ENCODE peak calls at places on chromosomes 4 and X, in eight cellular contexts. T, D, E, O, S, X, P and H are unnamed samples.

GRCh38 chr4:73142995-73143547 is 73.6 kb upstream of the COX18 start:
- DNase-seq in T (no peak), D (no peak), E (no peak), O (no peak), S (no peak), X (no peak), P (no peak), H (no peak)

GRCh38 chr4:7831330-7831729 is 108.3 kb downstream of the AFAP1 start:
- DNase-seq in T (no peak), D (peak; percentile 97), E (peak; percentile 65), O (peak; percentile 78), S (no peak), X (no peak), P (no peak), H (peak; percentile 96)

GRCh38 chr4:29708473-29708872 is 1011.7 kb upstream of the PCDH7 start:
- DNase-seq in T (peak; percentile 8), D (peak; percentile 88), E (no peak), O (peak; percentile 2), S (no peak), X (no peak), P (no peak), H (peak; percentile 34)

GRCh38 chrX:37912286-37912685 is 64.9 kb upstream of the DYNLT3 start:
- DNase-seq in T (peak; percentile 75), D (no peak), E (peak; percentile 46), O (peak; percentile 2), S (no peak), X (no peak), P (no peak), H (peak; percentile 88)

GRCh38 chrX:150546711-150547153 is 21.7 kb upstream of the MTM1 start:
- DNase-seq in T (no peak), D (no peak), E (peak; percentile 11), O (peak; percentile 30), S (no peak), X (no peak), P (no peak), H (no peak)

GRCh38 chr4:120864969-120865368 is 57.6 kb downstream of the PRDM5 start:
- DNase-seq in T (no peak), D (no peak), E (no peak), O (no peak), S (no peak), X (no peak), P (no peak), H (no peak)

GRCh38 chr4:159382875-159383568 is 280.1 kb downstream of the RAPGEF2 start:
- DNase-seq in T (no peak), D (no peak), E (no peak), O (peak; percentile 25), S (no peak), X (no peak), P (no peak), H (no peak)

GRCh38 chrX:2703991-2704369 is 12.9 kb downstream of the CD99 start:
- DNase-seq in T (peak; percentile 84), D (no peak), E (peak; percentile 76), O (peak; percentile 65), S (no peak), X (no peak), P (no peak), H (peak; percentile 36)

GRCh38 chr4:106421441-106422296 is 53.1 kb upstream of the GIMD1 start:
- DNase-seq in T (peak; percentile 24), D (peak; percentile 12), E (peak; percentile 60), O (peak; percentile 36), S (no peak), X (no peak), P (no peak), H (no peak)

GRCh38 chr4:173656898-173657297 is 126.9 kb upstream of the HAND2 start:
- DNase-seq in T (no peak), D (no peak), E (no peak), O (no peak), S (no peak), X (no peak), P (no peak), H (no peak)

GRCh38 chrX:107396235-107396634 is 53.2 kb upstream of the FRMPD3 start:
- DNase-seq in T (no peak), D (no peak), E (no peak), O (no peak), S (no peak), X (no peak), P (no peak), H (no peak)
- H3K4me3 ChIP-seq in T (no peak overlapping the region), D (no peak overlapping the region), E (no peak overlapping the region), O (no peak overlapping the region), S (no peak overlapping the region), X (no peak overlapping the region), P (no peak overlapping the region), H (no peak overlapping the region)

DNA sequence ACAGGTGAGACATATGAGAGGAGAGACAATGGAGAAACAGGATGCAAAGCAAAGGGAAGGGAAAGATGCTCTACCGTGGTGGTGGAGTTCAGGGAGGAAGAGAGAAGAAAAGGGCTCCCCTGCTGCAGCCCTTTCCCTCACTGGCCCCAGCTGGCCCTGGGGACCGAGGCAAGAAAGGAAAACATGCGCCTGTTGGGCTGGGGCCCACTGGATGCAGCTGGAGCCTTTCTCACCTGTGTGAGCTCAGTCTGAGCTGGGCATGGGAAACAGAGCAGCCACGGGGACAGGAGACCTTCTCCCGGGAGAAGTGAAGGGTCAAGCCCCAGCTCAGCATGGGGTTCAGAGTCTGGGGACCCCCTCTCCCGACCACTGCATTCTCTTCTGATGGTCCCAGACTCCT is 11.9 kb downstream of the NXF3 start:
- DNase-seq in T (no peak), D (no peak), E (no peak), O (no peak), S (no peak), X (no peak), P (no peak), H (no peak)
- TF ChIP-seq CTCF in T (no peak), D (no peak), E (no peak), O (no peak), S (no peak), X (no peak), P (no peak), H (no peak)

DNA sequence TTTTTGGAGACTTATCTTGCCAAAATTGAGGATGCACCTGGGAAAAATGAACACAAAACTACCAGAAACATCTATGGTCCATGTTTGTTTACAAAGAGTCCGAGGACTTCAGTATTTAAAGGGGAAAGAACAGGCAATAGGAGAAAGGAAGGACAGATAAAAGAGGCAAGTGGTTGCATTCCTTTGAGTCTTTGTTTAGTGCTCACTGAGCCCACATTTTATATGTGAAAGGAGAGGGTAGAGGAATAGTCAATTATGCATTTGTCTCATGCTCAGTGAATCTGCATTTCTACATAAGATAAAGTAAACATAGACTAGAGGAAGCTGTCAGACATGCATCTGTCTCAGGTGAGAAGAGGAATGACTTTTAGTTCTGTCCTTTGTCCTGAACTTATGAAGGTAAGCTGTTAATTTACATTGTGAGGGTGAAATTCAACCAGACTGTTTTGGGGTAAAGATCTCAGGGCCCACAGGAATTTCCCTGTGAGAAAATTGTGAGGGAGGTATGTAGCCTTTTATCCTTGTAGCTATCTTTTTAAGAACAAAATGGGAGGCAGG is 4.5 kb downstream of the DMP1 start:
- DNase-seq in T (no peak), D (no peak), E (no peak), O (no peak), S (no peak), X (no peak), P (no peak), H (no peak)
- H3K4me3 ChIP-seq in T (no peak overlapping the region), D (no peak overlapping the region), E (no peak overlapping the region), O (no peak overlapping the region), S (no peak overlapping the region), X (no peak overlapping the region), P (no peak overlapping the region), H (no peak overlapping the region)

GRCh38 chrX:29231800-29232199 is 644.6 kb downstream of the IL1RAPL1 start:
- DNase-seq in T (no peak), D (peak; percentile 6), E (peak; percentile 37), O (peak; percentile 35), S (no peak), X (no peak), P (no peak), H (no peak)
- TF ChIP-seq CTCF in T (peak; percentile 60), D (peak; percentile 46), E (peak; percentile 42), O (peak; percentile 46), S (no peak), X (no peak), P (peak; percentile 24), H (peak; percentile 21)

DNA sequence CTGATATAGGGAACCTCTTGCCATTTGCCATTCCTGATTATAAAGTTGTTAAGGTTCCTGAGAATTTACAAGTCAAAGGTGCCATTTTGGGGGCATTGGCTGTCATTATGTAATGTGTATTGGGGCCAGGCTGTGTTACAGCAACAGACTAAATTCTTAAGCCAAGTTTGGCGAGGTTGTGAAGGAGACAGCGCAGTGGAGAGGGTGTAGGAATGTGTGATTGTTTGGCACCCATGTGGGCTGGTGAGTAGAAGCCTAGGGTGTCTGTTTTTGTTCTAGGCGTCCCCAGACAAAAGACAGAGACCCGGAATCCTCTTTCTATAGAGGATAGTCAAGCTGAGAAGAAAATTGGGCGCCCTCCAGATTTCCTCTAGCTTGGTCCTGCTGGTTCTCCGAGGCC is 2535.3 kb downstream of the PCDH7 start:
- DNase-seq in T (no peak), D (no peak), E (no peak), O (no peak), S (no peak), X (no peak), P (no peak), H (no peak)
- H3K4me3 ChIP-seq in T (no peak overlapping the region), D (no peak overlapping the region), E (no peak overlapping the region), O (no peak overlapping the region), S (no peak overlapping the region), X (no peak overlapping the region), P (no peak overlapping the region), H (no peak overlapping the region)

DNA sequence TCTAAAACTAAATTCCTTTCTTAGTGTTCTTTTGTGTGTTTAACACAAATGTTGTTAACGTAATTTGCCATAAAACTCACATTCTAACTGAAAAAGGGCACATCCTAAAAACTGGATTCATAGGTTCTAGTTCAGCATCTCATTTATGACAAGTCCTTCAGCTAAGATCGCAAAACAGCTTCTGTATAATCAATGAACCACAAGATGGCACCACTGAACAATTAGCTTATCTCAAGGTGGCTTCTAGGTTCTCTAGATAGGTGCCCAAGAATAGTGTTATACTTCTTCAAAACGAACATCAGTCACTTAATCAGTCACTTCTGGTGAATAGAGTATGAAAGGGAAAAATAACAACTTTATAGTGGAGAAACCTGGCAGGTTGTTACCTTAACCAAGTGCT is 54.3 kb downstream of the NRK start:
- DNase-seq in T (peak; percentile 26), D (peak; percentile 19), E (no peak), O (peak; percentile 24), S (no peak), X (no peak), P (no peak), H (peak; percentile 4)
- TF ChIP-seq CTCF in T (peak; percentile 72), D (peak; percentile 26), E (no peak), O (peak; percentile 30), S (peak; percentile 16), X (no peak), P (peak; percentile 45), H (peak; percentile 21)

GRCh38 chr4:2799444-2799911 is 6.6 kb downstream of the SH3BP2 start:
- DNase-seq in T (no peak), D (no peak), E (no peak), O (no peak), S (peak; percentile 61), X (peak; percentile 88), P (no peak), H (no peak)
- H3K4me3 ChIP-seq in T (no peak overlapping the region), D (no peak overlapping the region), E (no peak overlapping the region), O (no peak overlapping the region), S (peak overlapping the region; percentile 60), X (peak overlapping the region; percentile 29), P (peak overlapping the region; percentile 77), H (no peak overlapping the region)